ENCODE peak calls at places on chromosome 16, in nine cellular contexts. J, O, V, K, G, H, A, C and F are unnamed samples.

GRCh38 chr16:88453621-88454314 is 688 bp downstream of the ZFPM1 start:
- DNase-seq in J (no peak), O (no peak), V (no peak), K (no peak), G (peak; percentile 25), H (no peak), A (no peak), C (peak; percentile 7), F (no peak)

GRCh38 chr16:27199747-27200146 is 3.6 kb upstream of the KDM8 start:
- DNase-seq in J (no peak), O (no peak), V (no peak), K (no peak), G (peak; percentile 67), H (no peak), A (no peak), C (no peak), F (no peak)

GRCh38 chr16:66934138-66934838 is at the start of gene CIAO2B:
- DNase-seq in J (peak; percentile 93), O (peak; percentile 95), V (peak; percentile 91), K (peak; percentile 58), G (peak; percentile 89), H (peak; percentile 88), A (peak; percentile 66), C (peak; percentile 79), F (peak; percentile 80)

GRCh38 chr16:49094471-49094870 is 187.2 kb downstream of the CBLN1 start:
- DNase-seq in J (no peak), O (no peak), V (no peak), K (no peak), G (no peak), H (no peak), A (no peak), C (no peak), F (no peak)

GRCh38 chr16:75758215-75758614 is 31.9 kb upstream of the CPHXL start:
- DNase-seq in J (no peak), O (no peak), V (no peak), K (no peak), G (no peak), H (no peak), A (no peak), C (no peak), F (no peak)

GRCh38 chr16:11224096-11224893 is 31.7 kb downstream of the SOCS1 start:
- DNase-seq in J (peak; percentile 86), O (peak; percentile 97), V (peak; percentile 76), K (no peak), G (peak; percentile 81), H (no peak), A (no peak), C (no peak), F (peak; percentile 32)

GRCh38 chr16:64993464-64993863 is 128.4 kb downstream of the CDH11 start:
- DNase-seq in J (no peak), O (no peak), V (no peak), K (no peak), G (no peak), H (no peak), A (no peak), C (no peak), F (no peak)

GRCh38 chr16:1286492-1287094 is 22.8 kb upstream of the UBE2I start:
- DNase-seq in J (no peak), O (no peak), V (no peak), K (no peak), G (no peak), H (no peak), A (no peak), C (no peak), F (no peak)

GRCh38 chr16:24858219-24859041 is 12.7 kb downstream of the SLC5A11 start:
- DNase-seq in J (peak; percentile 63), O (peak; percentile 73), V (no peak), K (peak; percentile 21), G (peak; percentile 66), H (peak; percentile 68), A (no peak), C (no peak), F (no peak)

GRCh38 chr16:75947626-75948239 is 221.4 kb upstream of the CPHXL start:
- DNase-seq in J (no peak), O (no peak), V (no peak), K (no peak), G (no peak), H (no peak), A (no peak), C (no peak), F (no peak)

GRCh38 chr16:46972971-46973456 is 460 bp downstream of the DNAJA2 start:
- DNase-seq in J (peak; percentile 50), O (peak; percentile 68), V (peak; percentile 53), K (no peak), G (peak; percentile 49), H (no peak), A (no peak), C (peak; percentile 48), F (peak; percentile 15)

GRCh38 chr16:89721644-89722391 is 481 bp downstream of the ZNF276 start:
- DNase-seq in J (peak; percentile 83), O (peak; percentile 91), V (peak; percentile 76), K (no peak), G (peak; percentile 92), H (peak; percentile 56), A (no peak), C (no peak), F (peak; percentile 88)

GRCh38 chr16:78882150-78882549 is 718.4 kb downstream of the MAF start:
- DNase-seq in J (no peak), O (no peak), V (no peak), K (no peak), G (no peak), H (no peak), A (no peak), C (no peak), F (no peak)

GRCh38 chr16:87202346-87202745 is 114.8 kb downstream of the C16orf95 start:
- DNase-seq in J (no peak), O (no peak), V (no peak), K (no peak), G (no peak), H (no peak), A (no peak), C (no peak), F (no peak)

GRCh38 chr16:54627616-54628015 is 303.0 kb upstream of the IRX5 start:
- DNase-seq in J (no peak), O (no peak), V (no peak), K (no peak), G (no peak), H (no peak), A (no peak), C (no peak), F (no peak)

GRCh38 chr16:2095918-2096582 is 39.6 kb downstream of the PKD1 start:
- DNase-seq in J (no peak), O (no peak), V (no peak), K (no peak), G (no peak), H (no peak), A (no peak), C (no peak), F (no peak)

GRCh38 chr16:89785523-89786155 is 30.8 kb downstream of the FANCA start:
- DNase-seq in J (peak; percentile 28), O (peak; percentile 80), V (no peak), K (no peak), G (peak; percentile 52), H (no peak), A (no peak), C (no peak), F (peak; percentile 36)

GRCh38 chr16:35148748-35149147 is 1689.3 kb downstream of the TP53TG3F start:
- DNase-seq in J (no peak), O (no peak), V (no peak), K (no peak), G (no peak), H (no peak), A (no peak), C (no peak), F (no peak)

GRCh38 chr16:56263711-56264608 is 72.7 kb downstream of the GNAO1 start:
- DNase-seq in J (no peak), O (no peak), V (no peak), K (no peak), G (no peak), H (no peak), A (no peak), C (no peak), F (no peak)

GRCh38 chr16:23924138-23924537 is 88.4 kb downstream of the PRKCB start:
- DNase-seq in J (no peak), O (no peak), V (no peak), K (no peak), G (no peak), H (no peak), A (no peak), C (no peak), F (no peak)

GRCh38 chr16:85858984-85859817 is 39.8 kb upstream of the IRF8 start:
- DNase-seq in J (no peak), O (peak; percentile 35), V (peak; percentile 12), K (no peak), G (no peak), H (no peak), A (no peak), C (no peak), F (no peak)

GRCh38 chr16:7239547-7239946 is 93.1 kb upstream of the RBFOX1 start:
- DNase-seq in J (no peak), O (no peak), V (no peak), K (no peak), G (no peak), H (no peak), A (no peak), C (no peak), F (no peak)

GRCh38 chr16:28298511-28298878 is 6.2 kb downstream of the SBK1 start:
- DNase-seq in J (no peak), O (no peak), V (no peak), K (no peak), G (no peak), H (no peak), A (no peak), C (no peak), F (no peak)

GRCh38 chr16:70508752-70509151 is 14.6 kb downstream of the COG4 start:
- DNase-seq in J (no peak), O (no peak), V (no peak), K (no peak), G (no peak), H (no peak), A (no peak), C (no peak), F (no peak)

GRCh38 chr16:55468352-55468990 is 10.5 kb upstream of the MMP2 start:
- DNase-seq in J (no peak), O (no peak), V (no peak), K (no peak), G (no peak), H (no peak), A (no peak), C (no peak), F (no peak)

GRCh38 chr16:80518436-80518835 is 22.4 kb upstream of the DYNLRB2 start:
- DNase-seq in J (peak; percentile 8), O (peak; percentile 59), V (no peak), K (no peak), G (peak; percentile 59), H (no peak), A (no peak), C (no peak), F (no peak)

GRCh38 chr16:88633684-88634140 is 4.7 kb upstream of the IL17C start:
- DNase-seq in J (peak; percentile 60), O (peak; percentile 80), V (no peak), K (no peak), G (peak; percentile 50), H (peak; percentile 68), A (no peak), C (no peak), F (peak; percentile 60)

GRCh38 chr16:51151435-51151950 is 423 bp upstream of the SALL1 start:
- DNase-seq in J (peak; percentile 23), O (no peak), V (no peak), K (no peak), G (no peak), H (peak; percentile 15), A (peak; percentile 54), C (peak; percentile 89), F (no peak)